ENCODE peak calls at places on chromosomes 1 and 21, in seven cellular contexts. Q is HCT116, O is HepG2, B is T47D, W is K562, R is H1, L is GM12878. T is an unnamed sample.

GRCh38 chr21:42737969-42738590 is 84.7 kb downstream of the PDE9A start:
- DNase-seq in Q (no peak), O (peak; percentile 89), B (no peak), W (no peak), R (no peak), L (no peak), T (no peak)

GRCh38 chr1:50426702-50427085 is 3.5 kb upstream of the DMRTA2 start:
- DNase-seq in Q (no peak), O (no peak), B (no peak), W (no peak), R (peak; percentile 50), L (no peak), T (peak; percentile 52)

GRCh38 chr21:31255846-31256395 is 88.1 kb downstream of the TIAM1 start:
- DNase-seq in Q (no peak), O (no peak), B (no peak), W (no peak), R (no peak), L (no peak), T (no peak)

GRCh38 chr1:109864063-109864822 is 46.4 kb upstream of the CSF1 start:
- DNase-seq in Q (no peak), O (no peak), B (no peak), W (peak; percentile 42), R (no peak), L (no peak), T (no peak)

GRCh38 chr1:94580367-94581115 is 39.0 kb upstream of the F3 start:
- DNase-seq in Q (no peak), O (peak; percentile 24), B (no peak), W (no peak), R (no peak), L (no peak), T (no peak)

GRCh38 chr1:245177071-245177900 is 22.5 kb downstream of the KIF26B start:
- DNase-seq in Q (peak; percentile 54), O (no peak), B (no peak), W (no peak), R (no peak), L (no peak), T (peak; percentile 71)

GRCh38 chr1:94332952-94333351 is 85.2 kb upstream of the ABCD3 start:
- DNase-seq in Q (no peak), O (peak; percentile 59), B (no peak), W (no peak), R (no peak), L (no peak), T (no peak)

GRCh38 chr1:230171337-230172015 is 104.4 kb downstream of the GALNT2 start:
- DNase-seq in Q (no peak), O (no peak), B (no peak), W (no peak), R (no peak), L (no peak), T (no peak)

GRCh38 chr1:101165514-101165913 is 71.3 kb upstream of the S1PR1 start:
- DNase-seq in Q (no peak), O (no peak), B (no peak), W (no peak), R (no peak), L (no peak), T (no peak)

GRCh38 chr1:65148548-65149390 is 766 bp downstream of the AK4 start:
- DNase-seq in Q (no peak), O (no peak), B (peak; percentile 53), W (peak; percentile 64), R (peak; percentile 83), L (peak; percentile 45), T (peak; percentile 85)

GRCh38 chr1:244865028-244865371 is 657 bp upstream of the HNRNPU start:
- DNase-seq in Q (no peak), O (peak; percentile 49), B (no peak), W (no peak), R (peak; percentile 60), L (no peak), T (peak; percentile 38)

GRCh38 chr1:152537496-152537895 is 23.2 kb downstream of the CRCT1 start:
- DNase-seq in Q (no peak), O (no peak), B (no peak), W (no peak), R (no peak), L (no peak), T (no peak)

GRCh38 chr1:18950415-18951026 is 6.0 kb downstream of the IFFO2 start:
- DNase-seq in Q (no peak), O (no peak), B (no peak), W (no peak), R (no peak), L (no peak), T (no peak)

GRCh38 chr21:15514073-15514946 is 215.5 kb upstream of the USP25 start:
- DNase-seq in Q (no peak), O (peak; percentile 94), B (no peak), W (no peak), R (no peak), L (peak; percentile 45), T (no peak)

GRCh38 chr1:232462200-232462599 is 167.7 kb downstream of the SIPA1L2 start:
- DNase-seq in Q (no peak), O (no peak), B (no peak), W (no peak), R (no peak), L (no peak), T (no peak)

GRCh38 chr1:220666349-220666748 is 23.8 kb upstream of the C1orf115 start:
- DNase-seq in Q (no peak), O (no peak), B (no peak), W (no peak), R (no peak), L (no peak), T (no peak)

GRCh38 chr1:223029985-223030769 is 112.9 kb downstream of the TLR5 start:
- DNase-seq in Q (no peak), O (no peak), B (no peak), W (no peak), R (no peak), L (no peak), T (no peak)

GRCh38 chr21:38958940-38959685 is 153.4 kb downstream of the ETS2 start:
- DNase-seq in Q (no peak), O (peak; percentile 62), B (no peak), W (no peak), R (no peak), L (no peak), T (no peak)

GRCh38 chr1:88228153-88228552 is 455.9 kb upstream of the PKN2 start:
- DNase-seq in Q (peak; percentile 18), O (no peak), B (peak; percentile 4), W (no peak), R (no peak), L (no peak), T (no peak)
- TF ChIP-seq JUND in Q (no peak), O (no peak), B (no peak), W (no peak), R (no peak), L (no peak), T (no peak)

DNA sequence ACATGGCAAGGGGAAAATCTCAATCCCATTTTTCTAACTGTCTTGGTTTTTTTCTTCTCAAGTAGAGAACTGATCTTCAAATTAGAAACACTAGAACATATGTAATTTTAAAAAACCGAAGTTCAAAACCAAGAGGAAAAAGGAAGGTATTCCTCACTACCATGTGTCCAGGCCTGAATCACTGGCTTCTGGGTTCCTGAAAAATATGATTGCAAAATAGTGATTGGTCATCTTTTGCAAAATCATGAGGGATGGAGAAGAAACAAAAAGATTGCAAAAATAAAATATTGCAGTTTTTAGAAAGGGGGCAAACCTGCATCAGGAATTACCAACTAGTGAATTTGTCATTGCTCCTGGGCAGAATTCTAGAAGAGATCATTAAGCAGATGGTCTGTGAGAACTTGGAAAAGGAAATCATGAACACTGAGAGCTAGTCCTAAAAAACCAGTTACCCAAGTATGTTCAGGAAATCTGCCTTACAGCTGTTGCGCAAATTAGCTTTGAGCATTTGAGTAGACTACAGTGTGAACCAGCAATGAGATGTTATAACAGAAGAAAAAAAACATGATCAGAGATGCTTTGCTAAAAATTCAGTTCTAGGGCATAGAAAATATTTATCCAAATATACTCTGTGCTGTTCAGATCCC is 49.4 kb downstream of the SPATA46 start:
- DNase-seq in Q (no peak), O (no peak), B (peak; percentile 60), W (no peak), R (no peak), L (no peak), T (no peak)
- TF ChIP-seq JUND in Q (no peak), O (no peak), B (no peak), W (no peak), R (no peak), L (no peak), T (no peak)

DNA sequence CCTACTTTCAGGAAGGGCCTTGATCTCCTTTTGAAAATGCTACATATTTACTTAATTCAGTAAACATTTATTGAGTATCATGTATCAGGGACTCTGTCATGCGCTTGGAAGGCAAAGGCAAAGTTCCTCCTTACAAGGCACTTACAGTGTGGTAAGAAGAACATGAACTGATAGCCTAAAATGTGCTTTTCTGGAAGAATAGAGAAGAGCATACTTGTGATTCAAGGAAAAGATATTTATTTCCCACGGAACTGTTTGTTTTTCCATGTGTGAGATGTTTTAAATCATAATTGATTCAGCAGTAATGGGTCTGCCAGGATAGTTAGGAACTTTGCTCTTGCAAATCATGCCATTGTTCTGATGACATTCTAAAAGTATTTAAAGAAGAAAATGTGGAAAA is 110.1 kb upstream of the ZNHIT6 start:
- DNase-seq in Q (no peak), O (no peak), B (peak; percentile 53), W (no peak), R (no peak), L (no peak), T (no peak)
- TF ChIP-seq JUND in Q (no peak), O (no peak), B (no peak), W (no peak), R (no peak), L (no peak), T (no peak)

GRCh38 chr21:33981341-33982101 is 65.9 kb upstream of the ATP5PO start:
- DNase-seq in Q (no peak), O (no peak), B (no peak), W (no peak), R (no peak), L (no peak), T (no peak)
- TF ChIP-seq JUND in Q (no peak), O (no peak), B (no peak), W (no peak), R (no peak), L (no peak), T (no peak)

GRCh38 chr1:192513697-192514096 is 61.9 kb upstream of the RGS1 start:
- DNase-seq in Q (no peak), O (no peak), B (no peak), W (no peak), R (no peak), L (no peak), T (no peak)
- TF ChIP-seq JUND in Q (no peak), O (no peak), B (no peak), W (no peak), R (no peak), L (no peak), T (no peak)

T was measured in SK-N-SH.